ENCODE peak calls at places on chromosome 19, in eight cellular contexts. C, R, J, A, E, Q, U and Y are unnamed samples.

GRCh38 chr19:57075125-57075524 is 44.7 kb upstream of the USP29 start:
- DNase-seq in C (no peak), R (no peak), J (no peak), A (no peak), E (no peak), Q (no peak), U (no peak), Y (no peak)

GRCh38 chr19:52961981-52962380 is 700 bp downstream of the ZNF816 start:
- DNase-seq in C (no peak), R (no peak), J (no peak), A (no peak), E (no peak), Q (peak), U (no peak), Y (no peak)

GRCh38 chr19:42067315-42067888 is 2.6 kb downstream of the GRIK5 start:
- DNase-seq in C (no peak), R (no peak), J (no peak), A (no peak), E (no peak), Q (no peak), U (no peak), Y (no peak)

GRCh38 chr19:7191946-7192691 is 102.1 kb downstream of the INSR start:
- DNase-seq in C (peak), R (no peak), J (no peak), A (no peak), E (no peak), Q (no peak), U (no peak), Y (no peak)

GRCh38 chr19:28466107-28467045 is 746.6 kb downstream of the UQCRFS1 start:
- DNase-seq in C (peak), R (peak), J (peak), A (peak), E (no peak), Q (peak), U (peak), Y (no peak)

GRCh38 chr19:55112781-55113569 is 4.5 kb downstream of the PPP1R12C start:
- DNase-seq in C (no peak), R (peak), J (no peak), A (no peak), E (no peak), Q (no peak), U (no peak), Y (no peak)

GRCh38 chr19:52237771-52238400 is 31.5 kb upstream of the ZNF766 start:
- DNase-seq in C (peak), R (peak), J (peak), A (peak), E (peak), Q (peak), U (peak), Y (peak)

GRCh38 chr19:17243854-17244617 is 1.7 kb downstream of the NR2F6 start:
- DNase-seq in C (no peak), R (peak), J (no peak), A (peak), E (no peak), Q (peak), U (no peak), Y (peak)

GRCh38 chr19:29833614-29834261 is 21.9 kb downstream of the CCNE1 start:
- DNase-seq in C (no peak), R (no peak), J (no peak), A (no peak), E (no peak), Q (no peak), U (no peak), Y (no peak)

GRCh38 chr19:54178581-54179261 is 5.8 kb upstream of the TMC4 start:
- DNase-seq in C (no peak), R (no peak), J (no peak), A (peak), E (no peak), Q (no peak), U (no peak), Y (no peak)

GRCh38 chr19:55088543-55089265 is 13.0 kb downstream of the EPS8L1 start:
- DNase-seq in C (peak), R (peak), J (peak), A (peak), E (no peak), Q (peak), U (peak), Y (peak)

GRCh38 chr19:14459703-14460102 is 15.5 kb downstream of the PTGER1 start:
- DNase-seq in C (peak), R (no peak), J (no peak), A (no peak), E (no peak), Q (no peak), U (no peak), Y (no peak)

GRCh38 chr19:54572696-54573311 is 786 bp upstream of the LILRA2 start:
- DNase-seq in C (no peak), R (no peak), J (no peak), A (no peak), E (no peak), Q (no peak), U (no peak), Y (no peak)

GRCh38 chr19:1522838-1523237 is 1.0 kb upstream of the PLK5 start:
- DNase-seq in C (no peak), R (no peak), J (no peak), A (no peak), E (no peak), Q (no peak), U (no peak), Y (no peak)

GRCh38 chr19:8506402-8506957 is 4.0 kb upstream of the PRAM1 start:
- DNase-seq in C (no peak), R (no peak), J (no peak), A (no peak), E (no peak), Q (no peak), U (no peak), Y (no peak)

GRCh38 chr19:35257113-35257461 is 8.3 kb downstream of the LSR start:
- DNase-seq in C (no peak), R (no peak), J (no peak), A (no peak), E (no peak), Q (no peak), U (no peak), Y (no peak)

GRCh38 chr19:46181386-46181774 is 33.3 kb downstream of the IGFL2 start:
- DNase-seq in C (no peak), R (no peak), J (no peak), A (no peak), E (no peak), Q (no peak), U (no peak), Y (peak)

GRCh38 chr19:14678199-14678598 is 3.6 kb upstream of the ADGRE3 start:
- DNase-seq in C (no peak), R (no peak), J (no peak), A (no peak), E (no peak), Q (no peak), U (no peak), Y (no peak)

GRCh38 chr19:21603431-21604153 is 98.2 kb downstream of the ZNF429 start:
- DNase-seq in C (no peak), R (no peak), J (no peak), A (no peak), E (no peak), Q (peak), U (no peak), Y (no peak)

GRCh38 chr19:917323-918151 is at the start of gene KISS1R:
- DNase-seq in C (no peak), R (no peak), J (no peak), A (peak), E (no peak), Q (no peak), U (no peak), Y (no peak)

GRCh38 chr19:7795555-7796161 is 32.6 kb downstream of the CLEC4M start:
- DNase-seq in C (no peak), R (no peak), J (no peak), A (no peak), E (no peak), Q (no peak), U (no peak), Y (no peak)

GRCh38 chr19:48110350-48110966 is at the start of gene PLA2G4C:
- DNase-seq in C (peak), R (peak), J (peak), A (peak), E (peak), Q (peak), U (peak), Y (peak)